ENCODE peak calls at places on chromosomes 2 and 18, in seven cellular contexts. A, Z, O, R, W, Q and S are unnamed samples.

GRCh38 chr2:207133493-207133861 is 32.3 kb downstream of the KLF7 start:
- DNase-seq in A (no peak), Z (no peak), O (no peak), R (no peak), W (no peak), Q (no peak), S (no peak)

GRCh38 chr2:236633764-236634163 is 64.1 kb downstream of the ACKR3 start:
- DNase-seq in A (no peak), Z (no peak), O (peak; percentile 4), R (no peak), W (no peak), Q (no peak), S (no peak)

GRCh38 chr18:9380101-9380500 is 45.5 kb downstream of the TWSG1 start:
- DNase-seq in A (no peak), Z (no peak), O (no peak), R (no peak), W (peak; percentile 15), Q (no peak), S (no peak)

GRCh38 chr2:130963849-130964793 is 127.4 kb downstream of the ARHGEF4 start:
- DNase-seq in A (peak; percentile 29), Z (no peak), O (no peak), R (no peak), W (no peak), Q (peak; percentile 52), S (peak; percentile 44)

GRCh38 chr18:62044490-62045000 is 142.3 kb downstream of the PIGN start:
- DNase-seq in A (no peak), Z (no peak), O (no peak), R (no peak), W (no peak), Q (no peak), S (no peak)

GRCh38 chr2:46663614-46664013 is 184.2 kb downstream of the TMEM247 start:
- DNase-seq in A (no peak), Z (no peak), O (no peak), R (no peak), W (peak; percentile 18), Q (peak; percentile 45), S (no peak)

GRCh38 chr2:216188268-216188850 is 79.2 kb downstream of the XRCC5 start:
- DNase-seq in A (no peak), Z (no peak), O (no peak), R (no peak), W (no peak), Q (no peak), S (no peak)

GRCh38 chr18:55861266-55861665 is 273.3 kb upstream of the TCF4 start:
- DNase-seq in A (peak; percentile 10), Z (no peak), O (no peak), R (no peak), W (no peak), Q (peak; percentile 32), S (no peak)

GRCh38 chr2:120904825-120905224 is 169.2 kb downstream of the GLI2 start:
- DNase-seq in A (no peak), Z (no peak), O (no peak), R (no peak), W (no peak), Q (no peak), S (no peak)